ENCODE peak calls at places on chromosomes 5 and 9, in five cellular contexts. B, S, N, J and R are unnamed samples.

GRCh38 chr5:96616801-96617200 is 45.4 kb upstream of the CAST start:
- DNase-seq in B (no peak), S (no peak), N (no peak), J (no peak), R (no peak)

GRCh38 chr9:121138973-121139372 is 62.7 kb downstream of the RAB14 start:
- DNase-seq in B (no peak), S (no peak), N (no peak), J (no peak), R (no peak)

GRCh38 chr5:102583663-102584062 is 84.9 kb upstream of the SLCO6A1 start:
- DNase-seq in B (peak; percentile 95), S (no peak), N (peak; percentile 5), J (no peak), R (peak; percentile 81)

GRCh38 chr9:127018935-127019334 is 103.5 kb downstream of the ANGPTL2 start:
- DNase-seq in B (no peak), S (no peak), N (no peak), J (no peak), R (no peak)

GRCh38 chr9:93300585-93301081 is 116.7 kb downstream of the WNK2 start:
- DNase-seq in B (no peak), S (no peak), N (no peak), J (no peak), R (no peak)

GRCh38 chr9:126126807-126127206 is 199.8 kb upstream of the MVB12B start:
- DNase-seq in B (no peak), S (no peak), N (no peak), J (no peak), R (no peak)

GRCh38 chr5:27830551-27830950 is 792.2 kb upstream of the CDH9 start:
- DNase-seq in B (no peak), S (no peak), N (no peak), J (no peak), R (no peak)

GRCh38 chr5:56345352-56345751 is 112.2 kb upstream of the ANKRD55 start:
- DNase-seq in B (no peak), S (no peak), N (no peak), J (no peak), R (no peak)

GRCh38 chr5:157915638-157916037 is 56.7 kb upstream of the CLINT1 start:
- DNase-seq in B (peak; percentile 91), S (no peak), N (no peak), J (no peak), R (no peak)

GRCh38 chr5:44387911-44388310 is 1.3 kb downstream of the FGF10 start:
- DNase-seq in B (peak; percentile 29), S (no peak), N (no peak), J (no peak), R (no peak)

GRCh38 chr5:65721050-65721774 is 697 bp downstream of the SGTB start:
- DNase-seq in B (peak; percentile 96), S (no peak), N (peak; percentile 45), J (no peak), R (peak; percentile 67)

GRCh38 chr5:72231989-72232703 is 87.9 kb downstream of the MRPS27 start:
- DNase-seq in B (no peak), S (no peak), N (no peak), J (peak; percentile 12), R (no peak)

GRCh38 chr9:70081120-70081495 is 37.5 kb downstream of the MAMDC2 start:
- DNase-seq in B (peak; percentile 52), S (no peak), N (no peak), J (no peak), R (peak; percentile 7)

GRCh38 chr5:173204185-173204979 is 30.6 kb downstream of the NKX2-5 start:
- DNase-seq in B (peak; percentile 57), S (no peak), N (no peak), J (no peak), R (no peak)

GRCh38 chr5:158812381-158812780 is 287.3 kb downstream of the EBF1 start:
- DNase-seq in B (no peak), S (peak; percentile 31), N (no peak), J (peak; percentile 36), R (no peak)

GRCh38 chr5:10331341-10331796 is 22.1 kb upstream of the MARCHF6 start:
- DNase-seq in B (peak; percentile 98), S (no peak), N (no peak), J (no peak), R (peak; percentile 88)

GRCh38 chr5:38448553-38449350 is 107.7 kb downstream of the LIFR start:
- DNase-seq in B (no peak), S (no peak), N (no peak), J (no peak), R (no peak)

GRCh38 chr9:85483214-85483613 is 258.5 kb downstream of the AGTPBP1 start:
- DNase-seq in B (peak; percentile 38), S (no peak), N (no peak), J (no peak), R (no peak)

GRCh38 chr9:90956026-90956810 is 154.6 kb downstream of the SYK start:
- DNase-seq in B (no peak), S (no peak), N (no peak), J (no peak), R (no peak)

GRCh38 chr9:87359958-87360601 is 137.6 kb upstream of the DAPK1 start:
- DNase-seq in B (no peak), S (no peak), N (no peak), J (no peak), R (no peak)